ENCODE peak calls at places on chromosomes 13 and 19, in nine cellular contexts. B is upper lobe of right lung; R is A549; T is activated T-cell treated with anti-CD3 and anti-CD28 coated beads, Interleukin-2, amount 50 U/mL, for 72 hours; S is left ventricle myocardium superior; A is activated naive CD4-positive, alpha-beta T cell treated with anti-CD3 and anti-CD28 coated beads, Interleukin-2, amount 50 U/mL, for 72 hours; K is Right ventricle myocardium superior; Q is left lung; O is T-cell. J is an unnamed sample.
A peak's percentile ranks its signal among the peaks of the same experiment; 100 is the strongest.

GRCh38 chr13:41276824-41277223 is 13.4 kb upstream of the MTRF1 start:
- ATAC-seq in K (no peak), O (no peak), S (no peak), B (no peak), R (no peak), Q (no peak), T (peak; percentile 43), A (peak; percentile 49), J (no peak)

GRCh38 chr19:3095375-3096191 is 1.4 kb downstream of the GNA11 start:
- ATAC-seq in A (peak; percentile 53), K (no peak), B (no peak), S (no peak), T (peak; percentile 30), Q (peak; percentile 5), O (peak; percentile 43), R (no peak), J (no peak)

GRCh38 chr13:41622545-41623429 is 165.4 kb downstream of the RGCC start:
- ATAC-seq in T (no peak), A (no peak), O (no peak), Q (peak; percentile 76), R (no peak), K (peak; percentile 68), B (peak; percentile 39), S (peak; percentile 82), J (no peak)

GRCh38 chr19:16445238-16446107 is 26.3 kb downstream of the EPS15L1 start:
- ATAC-seq in K (no peak), S (no peak), R (peak; percentile 30), A (no peak), B (no peak), O (no peak), Q (no peak), T (peak; percentile 18), J (peak; percentile 56)

GRCh38 chr19:44113784-44114390 is 688 bp downstream of the ZNF225 start:
- ATAC-seq in K (peak; percentile 4), O (no peak), A (no peak), Q (peak; percentile 5), T (no peak), B (no peak), R (peak; percentile 36), S (peak; percentile 3), J (peak; percentile 27)

GRCh38 chr13:73212482-73212881 is 153.7 kb downstream of the KLF5 start:
- ATAC-seq in T (no peak), R (no peak), A (no peak), Q (no peak), B (no peak), K (no peak), O (no peak), S (no peak), J (no peak)

GRCh38 chr19:8910775-8911414 is 78.7 kb downstream of the MBD3L1 start:
- ATAC-seq in T (no peak), A (no peak), Q (no peak), K (no peak), O (no peak), S (no peak), R (no peak), B (no peak), J (no peak)

GRCh38 chr13:26019881-26020535 is 31.8 kb downstream of the SHISA2 start:
- ATAC-seq in B (no peak), K (no peak), S (no peak), R (no peak), O (no peak), A (no peak), T (no peak), Q (no peak), J (no peak)

GRCh38 chr19:55581828-55582223 is 1.2 kb upstream of the ZNF579 start:
- ATAC-seq in A (no peak), B (peak; percentile 29), T (no peak), R (peak; percentile 42), Q (peak; percentile 31), K (no peak), O (no peak), S (no peak), J (peak; percentile 20)

GRCh38 chr13:43492281-43492680 is 294.5 kb downstream of the ENOX1 start:
- ATAC-seq in O (no peak), A (no peak), S (no peak), K (no peak), Q (no peak), B (no peak), T (no peak), R (no peak), J (no peak)

GRCh38 chr13:48402325-48402962 is 10.5 kb downstream of the LPAR6 start:
- ATAC-seq in O (no peak), T (no peak), S (no peak), Q (no peak), R (no peak), K (peak; percentile 5), B (no peak), A (peak; percentile 48), J (peak; percentile 59)

GRCh38 chr13:95019886-95020285 is 281.4 kb downstream of the ABCC4 start:
- ATAC-seq in R (no peak), O (no peak), B (no peak), K (no peak), S (no peak), Q (no peak), T (no peak), A (no peak), J (no peak)

GRCh38 chr19:14361824-14362223 is 19.4 kb upstream of the ADGRE5 start:
- ATAC-seq in Q (no peak), B (peak; percentile 28), T (peak; percentile 53), A (peak; percentile 54), K (no peak), S (peak; percentile 9), R (peak; percentile 65), O (peak; percentile 48), J (peak; percentile 33)

GRCh38 chr19:28044477-28044876 is 1168.5 kb downstream of the UQCRFS1 start:
- ATAC-seq in K (no peak), B (no peak), A (no peak), S (no peak), Q (no peak), O (no peak), R (no peak), T (no peak), J (no peak)

GRCh38 chr19:6253886-6254285 is 25.9 kb downstream of the MLLT1 start:
- ATAC-seq in R (no peak), S (no peak), A (no peak), O (no peak), K (no peak), Q (no peak), B (no peak), T (no peak), J (no peak)

GRCh38 chr13:114143806-114144605 is 11.6 kb upstream of the RASA3 start:
- ATAC-seq in Q (no peak), R (peak; percentile 96), K (no peak), O (no peak), S (no peak), A (no peak), B (no peak), T (peak; percentile 51), J (no peak)

GRCh38 chr13:51825681-51826254 is 19.2 kb downstream of the TMEM272 start:
- ATAC-seq in B (no peak), K (no peak), S (no peak), R (no peak), O (no peak), Q (no peak), A (peak; percentile 9), T (no peak), J (no peak)

GRCh38 chr13:109271991-109272454 is 514.4 kb downstream of the IRS2 start:
- ATAC-seq in B (no peak), T (no peak), R (peak; percentile 61), K (no peak), Q (no peak), O (no peak), S (no peak), A (no peak), J (no peak)

GRCh38 chr13:36778083-36778671 is 40.8 kb upstream of the RFXAP start:
- ATAC-seq in T (no peak), S (no peak), Q (peak; percentile 58), B (peak; percentile 67), O (no peak), K (no peak), A (no peak), R (no peak), J (no peak)

GRCh38 chr19:38175422-38175821 is 48.6 kb downstream of the DPF1 start:
- ATAC-seq in R (no peak), O (no peak), B (no peak), A (no peak), Q (no peak), K (no peak), T (no peak), S (no peak), J (no peak)

GRCh38 chr19:57947088-57947418 is 453 bp downstream of the ZNF256 start:
- ATAC-seq in O (no peak), T (no peak), B (no peak), R (no peak), S (no peak), K (peak; percentile 4), Q (no peak), A (no peak), J (no peak)

GRCh38 chr13:113291997-113292862 is 4.8 kb upstream of the LAMP1 start:
- ATAC-seq in Q (peak; percentile 18), S (no peak), R (no peak), T (no peak), A (no peak), O (no peak), B (peak; percentile 14), K (no peak), J (peak; percentile 13)

GRCh38 chr19:407501-408440 is 1.2 kb downstream of the C2CD4C start:
- ATAC-seq in R (no peak), S (no peak), K (no peak), B (no peak), O (no peak), A (no peak), T (no peak), Q (no peak), J (no peak)

GRCh38 chr19:11418166-11418517 is 972 bp downstream of the RGL3 start:
- ATAC-seq in B (no peak), O (no peak), T (no peak), S (no peak), K (no peak), A (no peak), Q (no peak), R (peak; percentile 10), J (no peak)

GRCh38 chr19:43652546-43652874 is 12.9 kb upstream of the CADM4 start:
- ATAC-seq in K (no peak), T (no peak), R (peak; percentile 5), S (no peak), O (no peak), Q (no peak), B (no peak), A (no peak), J (no peak)

GRCh38 chr19:54653181-54653809 is 9.5 kb upstream of the LILRB4 start:
- ATAC-seq in Q (peak; percentile 49), K (no peak), R (peak; percentile 68), O (no peak), B (peak; percentile 58), T (no peak), S (no peak), A (no peak), J (no peak)

GRCh38 chr13:80047406-80047805 is 293.5 kb downstream of the SPRY2 start:
- ATAC-seq in K (peak; percentile 25), A (no peak), T (no peak), B (no peak), Q (peak; percentile 59), O (no peak), S (no peak), R (no peak), J (no peak)

GRCh38 chr19:10717356-10718204 is at the start of gene DNM2:
- ATAC-seq in S (peak; percentile 92), T (peak; percentile 91), A (peak; percentile 92), R (peak; percentile 94), K (peak; percentile 93), Q (peak; percentile 92), B (peak; percentile 94), O (peak; percentile 85), J (peak; percentile 92)

GRCh38 chr19:30006206-30006605 is 64.2 kb downstream of the URI1 start:
- ATAC-seq in Q (no peak), O (peak; percentile 41), R (no peak), S (no peak), B (no peak), A (peak; percentile 40), T (peak; percentile 50), K (no peak), J (peak; percentile 75)

GRCh38 chr13:112674412-112675383 is 15.1 kb upstream of the ATP11A start:
- ATAC-seq in K (no peak), A (peak; percentile 89), O (no peak), R (no peak), S (peak; percentile 26), T (peak; percentile 62), B (no peak), Q (no peak), J (peak; percentile 60)

GRCh38 chr13:99225078-99225477 is 24.4 kb downstream of the UBAC2 start:
- ATAC-seq in A (no peak), T (no peak), B (peak; percentile 78), O (no peak), S (no peak), K (peak; percentile 30), Q (peak; percentile 44), R (no peak), J (no peak)